ENCODE peak calls at places on chromosomes 16 and 17, in six cellular contexts. O is heart left ventricle; A is activated CD4-positive, alpha-beta T cell treated with anti-CD3 and anti-CD28 coated beads, Interleukin-2, amount 50 U/mL, for 48 hours; G is Peyer's patch; Z is AG08395; B is NCI-H524. Q is an unnamed sample.
A peak's percentile ranks its signal among the peaks of the same experiment; 100 is the strongest.

GRCh38 chr16:88748364-88748763 is 36.7 kb downstream of the PIEZO1 start:
- DNase-seq in O (no peak), A (no peak), G (no peak), Z (no peak), B (no peak), Q (no peak)

GRCh38 chr16:79192904-79193303 is 407.6 kb downstream of the MAF start:
- DNase-seq in O (no peak), A (no peak), G (no peak), Z (no peak), B (no peak), Q (no peak)

GRCh38 chr16:47342055-47342454 is 118.8 kb downstream of the ITFG1 start:
- DNase-seq in O (no peak), A (no peak), G (no peak), Z (no peak), B (no peak), Q (no peak)

GRCh38 chr16:67934306-67935095 is 2.1 kb downstream of the PSMB10 start:
- DNase-seq in O (no peak), A (no peak), G (no peak), Z (no peak), B (peak; percentile 55), Q (no peak)

GRCh38 chr16:12260647-12261262 is 284.2 kb downstream of the SNX29 start:
- DNase-seq in O (no peak), A (no peak), G (no peak), Z (no peak), B (no peak), Q (peak; percentile 52)

GRCh38 chr16:50267151-50267631 is 840 bp downstream of the ADCY7 start:
- DNase-seq in O (no peak), A (no peak), G (no peak), Z (no peak), B (peak; percentile 24), Q (no peak)

GRCh38 chr17:72715906-72716572 is 376.4 kb downstream of the SLC39A11 start:
- DNase-seq in O (no peak), A (no peak), G (no peak), Z (peak; percentile 95), B (no peak), Q (peak; percentile 93)

GRCh38 chr17:66507982-66508760 is 205.8 kb downstream of the PRKCA start:
- DNase-seq in O (no peak), A (no peak), G (no peak), Z (no peak), B (no peak), Q (no peak)

GRCh38 chr16:81204794-81205680 is 33.5 kb upstream of the BCO1 start:
- DNase-seq in O (no peak), A (peak; percentile 38), G (no peak), Z (peak; percentile 70), B (no peak), Q (peak; percentile 78)

GRCh38 chr17:16994626-16995025 is 22.7 kb upstream of the TNFRSF13B start:
- DNase-seq in O (no peak), A (no peak), G (no peak), Z (no peak), B (no peak), Q (no peak)

GRCh38 chr17:55266051-55266957 is 1.5 kb downstream of the HLF start:
- DNase-seq in O (peak; percentile 32), A (no peak), G (no peak), Z (no peak), B (no peak), Q (no peak)

GRCh38 chr16:74190292-74190691 is 106.3 kb upstream of the PSMD7 start:
- DNase-seq in O (no peak), A (no peak), G (no peak), Z (no peak), B (no peak), Q (no peak)

GRCh38 chr17:846901-847777 is 65.0 kb downstream of the MRM3 start:
- DNase-seq in O (no peak), A (no peak), G (no peak), Z (peak; percentile 69), B (no peak), Q (no peak)

GRCh38 chr17:63096426-63096825 is 130.4 kb downstream of the TANC2 start:
- DNase-seq in O (no peak), A (no peak), G (no peak), Z (no peak), B (no peak), Q (no peak)

GRCh38 chr17:57534863-57535651 is 210.0 kb downstream of the CCDC182 start:
- DNase-seq in O (no peak), A (no peak), G (no peak), Z (no peak), B (peak; percentile 88), Q (peak; percentile 35)

GRCh38 chr16:17194190-17194780 is 276.5 kb downstream of the XYLT1 start:
- DNase-seq in O (peak; percentile 32), A (peak; percentile 69), G (peak; percentile 56), Z (peak; percentile 34), B (peak; percentile 32), Q (peak; percentile 13)

GRCh38 chr17:73427198-73427597 is 115.4 kb upstream of the CDC42EP4 start:
- DNase-seq in O (no peak), A (no peak), G (no peak), Z (no peak), B (no peak), Q (no peak)

GRCh38 chr17:8056232-8056975 is 17.5 kb downstream of the ALOX15B start:
- DNase-seq in O (peak; percentile 27), A (no peak), G (peak; percentile 74), Z (peak; percentile 31), B (no peak), Q (no peak)

GRCh38 chr17:31494259-31495048 is 103.0 kb downstream of the RAB11FIP4 start:
- DNase-seq in O (no peak), A (peak; percentile 53), G (peak; percentile 78), Z (no peak), B (peak; percentile 56), Q (no peak)

GRCh38 chr17:47650525-47651522 is 1.1 kb downstream of the KPNB1 start:
- DNase-seq in O (peak; percentile 98), A (peak; percentile 95), G (peak; percentile 93), Z (peak; percentile 97), B (peak; percentile 96), Q (peak; percentile 96)

GRCh38 chr16:48317614-48318013 is 67.6 kb downstream of the SIAH1 start:
- DNase-seq in O (no peak), A (no peak), G (no peak), Z (peak; percentile 34), B (no peak), Q (no peak)

GRCh38 chr17:53571342-53571741 is 251.4 kb upstream of the KIF2B start:
- DNase-seq in O (no peak), A (no peak), G (no peak), Z (no peak), B (no peak), Q (peak; percentile 14)

GRCh38 chr16:2785101-2785991 is 2.0 kb downstream of the PRSS33 start:
- DNase-seq in O (peak; percentile 16), A (peak; percentile 48), G (no peak), Z (no peak), B (no peak), Q (no peak)

GRCh38 chr17:50443492-50444051 is 17.6 kb downstream of the ACSF2 start:
- DNase-seq in O (no peak), A (no peak), G (no peak), Z (no peak), B (no peak), Q (peak; percentile 40)

GRCh38 chr17:51590071-51590470 is 329.7 kb downstream of the UTP18 start:
- DNase-seq in O (no peak), A (no peak), G (no peak), Z (no peak), B (no peak), Q (no peak)

GRCh38 chr17:64448665-64449512 is at the start of gene MILR1:
- DNase-seq in O (peak; percentile 33), A (no peak), G (peak; percentile 38), Z (peak; percentile 87), B (no peak), Q (peak; percentile 97)

GRCh38 chr16:4487955-4488481 is 11.8 kb downstream of the HMOX2 start:
- DNase-seq in O (no peak), A (no peak), G (no peak), Z (peak; percentile 55), B (no peak), Q (no peak)

GRCh38 chr16:83532634-83533033 is 275.1 kb upstream of the HSBP1 start:
- DNase-seq in O (no peak), A (no peak), G (no peak), Z (no peak), B (peak; percentile 31), Q (no peak)

GRCh38 chr16:72848045-72848410 is 199.9 kb downstream of the ZFHX3 start:
- DNase-seq in O (no peak), A (no peak), G (no peak), Z (no peak), B (no peak), Q (no peak)

GRCh38 chr17:17873450-17873991 is 36.7 kb upstream of the SREBF1 start:
- DNase-seq in O (no peak), A (no peak), G (no peak), Z (no peak), B (no peak), Q (no peak)

GRCh38 chr17:32355649-32356377 is 5.9 kb downstream of the ZNF207 start:
- DNase-seq in O (no peak), A (no peak), G (no peak), Z (no peak), B (no peak), Q (peak; percentile 29)

GRCh38 chr17:76843703-76844484 is 24.3 kb upstream of the MGAT5B start:
- DNase-seq in O (no peak), A (no peak), G (no peak), Z (peak; percentile 41), B (no peak), Q (no peak)

GRCh38 chr17:82882715-82883446 is 43.1 kb upstream of the ZNF750 start:
- DNase-seq in O (no peak), A (peak; percentile 74), G (peak; percentile 67), Z (no peak), B (no peak), Q (no peak)

GRCh38 chr17:66522591-66523272 is 220.3 kb downstream of the PRKCA start:
- DNase-seq in O (no peak), A (no peak), G (no peak), Z (no peak), B (no peak), Q (no peak)

GRCh38 chr16:31452631-31453106 is 6.6 kb upstream of the ARMC5 start:
- DNase-seq in O (no peak), A (no peak), G (no peak), Z (peak; percentile 81), B (no peak), Q (peak; percentile 92)

GRCh38 chr17:80124351-80124981 is 22.5 kb downstream of the EIF4A3 start:
- DNase-seq in O (no peak), A (no peak), G (no peak), Z (no peak), B (peak; percentile 44), Q (peak; percentile 73)

GRCh38 chr16:56423584-56424403 is 1.6 kb downstream of the AMFR start:
- DNase-seq in O (no peak), A (no peak), G (no peak), Z (no peak), B (no peak), Q (no peak)

Q was measured in cardiac muscle cell.